ENCODE peak calls at places on chromosome 15, in five cellular contexts. C is nephron progenitor cell, G is MCF 10A, D is cardiac fibroblast, J is coronary artery. Z is an unnamed sample.

GRCh38 chr15:67149859-67150824 is 84.7 kb downstream of the SMAD3 start:
- DNase-seq in J (peak), G (peak), C (peak), D (peak), Z (no peak)

GRCh38 chr15:38705421-38706219 is 141.0 kb upstream of the RASGRP1 start:
- DNase-seq in G (no peak), D (no peak), C (no peak), J (no peak), Z (no peak)

GRCh38 chr15:99962006-99962561 is 228.8 kb upstream of the LYSMD4 start:
- DNase-seq in D (no peak), J (peak), G (no peak), C (no peak), Z (peak)

GRCh38 chr15:96362759-96363678 is 32.5 kb downstream of the NR2F2 start:
- DNase-seq in D (no peak), C (peak), J (no peak), G (no peak), Z (no peak)

GRCh38 chr15:66701422-66702034 is 508 bp upstream of the SMAD6 start:
- DNase-seq in G (peak), D (no peak), J (no peak), C (no peak), Z (peak)

GRCh38 chr15:97014001-97014400 is 683.5 kb downstream of the NR2F2 start:
- DNase-seq in D (no peak), C (no peak), J (no peak), G (no peak), Z (no peak)

GRCh38 chr15:92880796-92881569 is 19.1 kb upstream of the CHD2 start:
- DNase-seq in D (peak), G (no peak), C (no peak), J (no peak), Z (no peak)

GRCh38 chr15:36591534-36592411 is 12.3 kb downstream of the CDIN1 start:
- DNase-seq in C (no peak), D (peak), J (no peak), G (peak), Z (no peak)

GRCh38 chr15:85607141-85607806 is 187.5 kb downstream of the KLHL25 start:
- DNase-seq in D (no peak), C (no peak), G (no peak), J (no peak), Z (no peak)

GRCh38 chr15:33007295-33007855 is 187.1 kb downstream of the FMN1 start:
- DNase-seq in C (no peak), G (peak), D (peak), J (no peak), Z (no peak)

GRCh38 chr15:36362508-36362907 is 216.9 kb upstream of the CDIN1 start:
- DNase-seq in J (no peak), G (no peak), C (no peak), D (peak), Z (no peak)

GRCh38 chr15:69213786-69214185 is 53.4 kb downstream of the GLCE start:
- DNase-seq in D (no peak), C (no peak), G (no peak), J (no peak), Z (no peak)
- TF ChIP-seq CTCF in D (no peak), C (no peak), G (no peak), J (no peak), Z (peak)

GRCh38 chr15:34941181-34941580 is 28.4 kb downstream of the AQR start:
- DNase-seq in G (no peak), C (no peak), J (no peak), D (no peak), Z (no peak)
- TF ChIP-seq CTCF in G (no peak), C (no peak), J (no peak), D (no peak), Z (no peak)

GRCh38 chr15:98647774-98648653 is at the start of gene IGF1R:
- DNase-seq in J (peak), G (peak), C (peak), D (peak), Z (peak)

GRCh38 chr15:98646546-98647025 is 1.8 kb upstream of the IGF1R start:
- DNase-seq in D (no peak), G (no peak), J (no peak), C (no peak), Z (no peak)

GRCh38 chr15:98648654-98649537 is 557 bp downstream of the IGF1R start:
- DNase-seq in D (peak), C (peak), J (peak), G (peak), Z (no peak)

GRCh38 chr15:98649621-98649995 is 1.3 kb downstream of the IGF1R start:
- DNase-seq in D (peak), G (no peak), C (peak), J (peak), Z (peak)

GRCh38 chr15:98647026-98647773 is 1.1 kb upstream of the IGF1R start:
- DNase-seq in D (peak), G (no peak), C (peak), J (peak), Z (peak)
- TF ChIP-seq CTCF in D (peak), G (peak), C (no peak), J (peak), Z (peak)

GRCh38 chr15:84598250-84598649 is 2.6 kb upstream of the ZSCAN2 start:
- DNase-seq in D (no peak), J (no peak), C (no peak), G (no peak), Z (no peak)
- TF ChIP-seq CTCF in D (no peak), J (no peak), C (no peak), G (no peak), Z (no peak)

GRCh38 chr15:56077071-56077470 is 83.7 kb upstream of the NEDD4 start:
- DNase-seq in G (no peak), J (no peak), C (no peak), D (no peak), Z (no peak)
- TF ChIP-seq CTCF in G (no peak), J (no peak), C (no peak), D (no peak), Z (no peak)

GRCh38 chr15:51054535-51054934 is 40.2 kb downstream of the TNFAIP8L3 start:
- DNase-seq in D (no peak), J (no peak), C (no peak), G (no peak), Z (no peak)

GRCh38 chr15:51048308-51048707 is 46.4 kb downstream of the TNFAIP8L3 start:
- DNase-seq in D (no peak), J (no peak), G (no peak), C (no peak), Z (no peak)

GRCh38 chr15:51046799-51047449 is 47.8 kb downstream of the TNFAIP8L3 start:
- DNase-seq in C (no peak), G (peak), J (no peak), D (peak), Z (no peak)

GRCh38 chr15:51053571-51053970 is 41.1 kb downstream of the TNFAIP8L3 start:
- DNase-seq in G (no peak), J (no peak), D (no peak), C (no peak), Z (no peak)

GRCh38 chr15:51051776-51052175 is 42.9 kb downstream of the TNFAIP8L3 start:
- DNase-seq in C (no peak), D (peak), G (peak), J (no peak), Z (no peak)
- TF ChIP-seq CTCF in C (no peak), D (no peak), G (no peak), J (no peak), Z (no peak)

GRCh38 chr15:101081900-101082299 is 162.7 kb downstream of the LRRK1 start:
- DNase-seq in D (no peak), J (no peak), G (no peak), C (no peak), Z (no peak)

GRCh38 chr15:101086394-101087171 is 165.3 kb downstream of the CHSY1 start:
- DNase-seq in C (no peak), J (no peak), G (no peak), D (no peak), Z (no peak)

GRCh38 chr15:101085311-101085700 is 166.1 kb downstream of the LRRK1 start:
- DNase-seq in D (no peak), G (no peak), J (no peak), C (no peak), Z (no peak)

GRCh38 chr15:101084801-101085200 is 165.6 kb downstream of the LRRK1 start:
- DNase-seq in C (no peak), D (no peak), J (no peak), G (no peak), Z (no peak)

DNA sequence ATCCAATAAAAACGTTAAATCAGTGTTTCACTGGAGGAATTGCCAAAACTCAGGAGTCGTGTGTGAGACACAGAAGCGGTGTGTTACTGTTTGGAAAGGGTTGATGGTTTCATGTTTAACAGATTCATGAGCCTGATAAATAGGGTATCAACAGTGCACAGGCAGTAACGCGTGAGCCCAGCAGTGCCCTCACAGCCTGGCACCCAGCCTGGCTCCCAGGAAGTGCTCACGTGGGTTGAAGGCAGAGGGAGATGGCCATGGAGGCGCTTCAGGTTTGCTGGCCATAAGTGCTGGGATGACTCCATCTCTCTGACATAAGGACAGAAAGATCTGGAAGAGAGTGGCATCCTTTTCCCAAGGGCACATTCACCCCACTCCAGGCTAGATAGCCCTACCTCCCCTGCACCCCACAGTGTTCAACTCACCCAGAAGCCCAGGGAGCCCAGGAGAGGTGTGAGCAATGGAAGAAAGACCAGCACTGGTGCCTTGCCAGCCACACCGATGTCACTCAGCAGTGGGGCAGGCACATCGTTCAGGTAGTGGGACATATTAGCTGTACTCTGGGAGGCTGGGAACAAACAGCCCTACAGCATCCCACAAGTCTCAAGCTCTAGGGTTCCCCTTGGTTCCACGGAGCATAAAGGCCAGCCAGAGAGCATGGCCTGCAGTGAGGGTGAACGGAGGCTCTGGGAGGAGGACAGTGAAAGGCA is 164.3 kb downstream of the LRRK1 start:
- DNase-seq in G (no peak), C (no peak), D (no peak), J (no peak), Z (no peak)
- TF ChIP-seq CTCF in G (no peak), C (no peak), D (no peak), J (no peak), Z (no peak)

Z was measured in type B pancreatic cell.